ENCODE peak calls at places on chromosomes 13 and 19, in seven cellular contexts. K is Panc1, J is uterus, H is fibroblast of pulmonary artery, V is AG04450, L is thoracic aorta, Q is HFF-Myc. U is an unnamed sample.

GRCh38 chr19:35901055-35901644 is 810 bp upstream of the NFKBID start:
- DNase-seq in K (no peak), J (no peak), H (peak; percentile 36), V (no peak), L (no peak), Q (no peak), U (peak; percentile 37)

GRCh38 chr19:47188507-47189033 is 42.4 kb downstream of the BBC3 start:
- DNase-seq in K (no peak), J (no peak), H (no peak), V (no peak), L (no peak), Q (no peak), U (no peak)

GRCh38 chr13:107452833-107453232 is 762.5 kb downstream of the LIG4 start:
- DNase-seq in K (no peak), J (no peak), H (no peak), V (no peak), L (no peak), Q (no peak), U (no peak)

GRCh38 chr19:6971366-6971765 is 49.9 kb downstream of the MBD3L2B start:
- DNase-seq in K (no peak), J (no peak), H (no peak), V (no peak), L (no peak), Q (no peak), U (no peak)

GRCh38 chr13:19845758-19846157 is 17.7 kb downstream of the ZMYM5 start:
- DNase-seq in K (peak; percentile 77), J (peak; percentile 75), H (peak; percentile 97), V (peak; percentile 96), L (peak; percentile 49), Q (peak; percentile 91), U (peak; percentile 97)

GRCh38 chr13:36530050-36530789 is 97.9 kb downstream of the CCNA1 start:
- DNase-seq in K (no peak), J (peak; percentile 28), H (peak; percentile 61), V (no peak), L (no peak), Q (no peak), U (peak; percentile 74)

GRCh38 chr13:91520952-91521351 is 122.5 kb downstream of the GPC5 start:
- DNase-seq in K (no peak), J (no peak), H (no peak), V (no peak), L (no peak), Q (no peak), U (peak; percentile 1)

GRCh38 chr13:83620535-83621220 is 261.6 kb downstream of the SLITRK1 start:
- DNase-seq in K (no peak), J (no peak), H (peak; percentile 62), V (peak; percentile 1), L (no peak), Q (no peak), U (peak; percentile 74)

DNA sequence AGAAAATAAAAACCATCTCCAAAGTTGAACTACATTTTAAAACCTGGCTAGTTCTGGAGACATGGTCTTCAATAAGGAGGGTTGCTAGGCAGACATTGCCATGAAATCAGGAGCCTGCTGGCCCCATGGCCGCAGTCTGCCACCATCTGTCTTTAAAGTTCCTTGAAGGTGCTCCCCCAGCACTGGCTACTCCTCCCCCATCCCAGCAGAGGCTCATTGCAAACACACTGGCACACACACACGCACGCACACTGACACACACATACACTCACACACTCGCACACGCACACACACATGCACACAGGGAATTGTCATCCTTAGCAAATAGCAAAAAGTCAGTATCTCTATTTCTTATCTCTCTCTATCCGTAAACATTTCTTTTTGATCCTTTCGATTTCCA is 68.4 kb downstream of the ZIC5 start:
- DNase-seq in K (no peak), J (no peak), H (no peak), V (no peak), L (no peak), Q (no peak), U (no peak)
- H3K4me3 ChIP-seq in K (no peak overlapping the region), J (no peak overlapping the region), H (no peak overlapping the region), V (no peak overlapping the region), L (no peak overlapping the region), Q (no peak overlapping the region), U (no peak overlapping the region)

DNA sequence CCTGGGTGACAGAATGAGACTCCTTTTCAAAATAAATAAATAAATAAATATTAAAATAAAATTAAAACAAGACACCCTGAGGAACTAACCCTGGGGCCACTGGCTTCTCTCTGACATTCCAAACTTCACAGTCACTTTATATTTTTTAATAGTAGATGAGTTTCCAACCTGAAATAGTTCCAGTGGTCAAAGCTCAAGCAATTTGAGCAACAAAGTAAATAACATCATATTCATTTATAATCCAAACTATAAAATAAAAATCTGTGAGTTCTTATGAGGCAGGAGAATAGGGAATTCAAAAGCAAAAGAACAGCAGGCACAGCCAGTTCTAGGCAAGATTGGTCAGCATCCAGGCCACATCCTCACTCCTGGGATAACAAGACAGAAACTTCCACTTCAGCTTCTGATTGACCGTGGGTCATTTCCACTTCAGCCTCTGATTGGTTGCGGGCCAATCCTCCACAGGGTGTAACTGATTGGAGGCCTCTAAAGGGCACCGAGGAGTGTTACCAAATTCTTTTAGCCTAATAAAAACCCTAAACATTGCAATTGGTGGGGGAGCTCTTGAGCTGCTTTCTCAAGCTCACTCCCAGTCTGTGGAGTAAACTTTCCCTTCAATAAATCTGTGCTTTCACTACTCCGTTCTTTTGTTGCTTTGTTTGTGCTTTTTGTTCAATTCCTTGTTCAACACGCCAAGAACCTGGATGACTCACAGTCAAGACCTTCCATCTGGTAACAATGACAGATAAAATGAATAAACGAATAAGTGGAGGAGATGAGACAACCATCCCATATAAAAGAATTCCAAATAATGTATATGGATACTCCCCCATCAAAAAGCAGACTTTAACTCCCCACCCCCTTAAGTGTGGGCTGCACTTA is 42.5 kb upstream of the AMER2 start:
- DNase-seq in K (no peak), J (no peak), H (peak; percentile 55), V (no peak), L (no peak), Q (peak; percentile 32), U (peak; percentile 37)
- TF ChIP-seq CTCF in K (no peak), J (no peak), H (peak; percentile 16), V (peak; percentile 16), L (no peak), Q (peak; percentile 11), U (peak; percentile 30)

DNA sequence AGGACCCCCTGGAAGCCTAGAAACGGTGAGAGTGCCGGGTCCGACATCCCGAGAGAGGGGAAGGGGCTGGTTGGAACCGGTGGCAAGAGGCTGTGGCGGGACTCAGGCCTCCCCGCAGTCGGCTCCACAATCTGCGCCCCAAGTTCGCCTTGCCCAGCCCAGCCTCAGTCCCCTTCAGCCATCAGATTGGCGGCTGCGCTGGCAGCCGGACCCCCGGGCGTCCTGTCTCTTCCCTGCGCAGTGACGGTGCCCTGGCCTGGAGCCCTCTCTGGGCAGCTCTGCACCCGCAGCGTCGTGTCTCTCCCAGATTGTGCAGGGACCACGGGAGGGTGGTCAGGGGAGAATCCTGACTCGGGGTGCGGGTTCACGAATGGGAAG is 315 bp downstream of the ZNF492 start:
- DNase-seq in K (no peak), J (no peak), H (no peak), V (no peak), L (no peak), Q (no peak), U (no peak)
- H3K4me3 ChIP-seq in K (peak overlapping the region; percentile 39), J (peak overlapping the region; percentile 76), H (peak overlapping the region; percentile 61), V (peak overlapping the region; percentile 72), L (peak overlapping the region; percentile 75), Q (peak overlapping the region; percentile 38), U (peak overlapping the region; percentile 66)

GRCh38 chr13:76822691-76823267 is 63.4 kb downstream of the KCTD12 start:
- DNase-seq in K (no peak), J (no peak), H (peak; percentile 77), V (no peak), L (no peak), Q (no peak), U (peak; percentile 74)
- TF ChIP-seq CTCF in K (no peak), J (no peak), H (peak; percentile 44), V (peak; percentile 28), L (peak; percentile 24), Q (no peak), U (peak; percentile 50)

GRCh38 chr19:58346961-58347929 is 6.0 kb downstream of the A1BG start:
- DNase-seq in K (no peak), J (peak; percentile 68), H (peak; percentile 57), V (no peak), L (no peak), Q (no peak), U (peak; percentile 67)
- H3K4me3 ChIP-seq in K (peak overlapping the region; percentile 63), J (peak overlapping the region; percentile 68), H (peak overlapping the region; percentile 77), V (peak overlapping the region; percentile 83), L (peak overlapping the region; percentile 75), Q (peak overlapping the region; percentile 61), U (peak overlapping the region; percentile 87)

GRCh38 chr13:48233097-48233885 is at the start of gene ITM2B:
- DNase-seq in K (no peak), J (peak; percentile 77), H (peak; percentile 74), V (no peak), L (no peak), Q (no peak), U (peak; percentile 77)
- TF ChIP-seq CTCF in K (peak; percentile 58), J (no peak), H (peak; percentile 5), V (peak; percentile 22), L (peak; percentile 44), Q (peak; percentile 27), U (peak; percentile 21)

DNA sequence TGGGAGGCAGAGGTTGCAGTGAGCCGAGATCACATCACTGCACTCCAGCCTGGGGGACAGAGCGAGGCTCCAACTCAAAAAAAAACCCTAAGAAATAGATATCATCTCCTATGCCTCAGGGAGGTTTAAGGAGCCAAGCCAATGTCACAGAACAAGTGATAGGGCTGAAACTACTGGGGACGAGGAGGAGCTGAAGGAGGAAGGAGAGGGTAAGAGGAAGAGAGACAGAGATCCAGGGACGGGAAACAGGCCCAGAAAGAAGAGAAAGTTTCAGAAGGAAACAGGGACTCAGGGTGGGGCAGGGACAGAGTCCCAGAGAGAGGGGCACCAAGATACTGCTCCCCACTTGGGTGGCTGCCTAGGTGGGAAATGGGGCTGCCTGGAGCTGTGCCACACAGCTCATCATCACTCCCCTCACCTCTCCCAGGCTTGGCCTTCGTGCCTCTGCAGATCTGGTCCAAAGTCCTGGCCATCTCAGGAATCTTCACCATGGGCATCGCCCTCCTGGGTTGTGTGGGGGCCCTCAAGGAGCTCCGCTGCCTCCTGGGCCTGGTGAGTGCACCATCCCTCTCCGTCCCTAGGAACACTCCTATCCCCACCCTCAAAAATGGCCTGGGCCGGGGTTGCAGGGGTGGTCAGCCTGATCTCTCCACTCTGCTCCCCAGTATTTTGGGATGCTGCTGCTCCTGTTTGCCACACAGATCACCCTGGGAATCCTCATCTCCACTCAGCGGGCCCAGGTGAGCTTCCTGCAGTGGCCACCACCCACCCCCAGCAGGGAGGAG is 1.5 kb downstream of the CD37 start:
- DNase-seq in K (no peak), J (no peak), H (no peak), V (no peak), L (no peak), Q (no peak), U (no peak)
- H3K4me3 ChIP-seq in K (no peak overlapping the region), J (no peak overlapping the region), H (no peak overlapping the region), V (no peak overlapping the region), L (no peak overlapping the region), Q (no peak overlapping the region), U (no peak overlapping the region)

GRCh38 chr19:20964798-20965197 is 41.7 kb downstream of the ZNF85 start:
- DNase-seq in K (no peak), J (no peak), H (no peak), V (no peak), L (no peak), Q (no peak), U (no peak)
- TF ChIP-seq CTCF in K (no peak), J (no peak), H (no peak), V (no peak), L (no peak), Q (peak; percentile 3), U (no peak)

GRCh38 chr13:32737679-32738078 is 151.4 kb downstream of the PDS5B start:
- DNase-seq in K (no peak), J (no peak), H (no peak), V (no peak), L (no peak), Q (no peak), U (no peak)
- H3K4me3 ChIP-seq in K (no peak overlapping the region), J (no peak overlapping the region), H (peak overlapping the region; percentile 44), V (no peak overlapping the region), L (peak overlapping the region; percentile 67), Q (no peak overlapping the region), U (no peak overlapping the region)

U was measured in choroid plexus epithelial cell.